ENCODE peak calls at places on chromosomes 2 and 18, in nine cellular contexts. Z is mesenchymal stem cell, O is T-helper 2 cell, R is coronary artery, V is naive B cell, N is globus pallidus, J is fibroblast of pulmonary artery, E is Right ventricle myocardium superior, X is hippocampal formation. H is an unnamed sample.

GRCh38 chr18:39841133-39842041 is 2113.6 kb upstream of the PIK3C3 start:
- DNase-seq in Z (peak), O (no peak), R (no peak), V (no peak), N (peak), J (peak), E (peak), X (peak), H (no peak)

GRCh38 chr2:231928481-231928880 is 2.3 kb upstream of the NPPC start:
- DNase-seq in Z (no peak), O (no peak), R (peak), V (no peak), N (no peak), J (no peak), E (no peak), X (no peak), H (no peak)

GRCh38 chr2:98769784-98770183 is 38.9 kb upstream of the MGAT4A start:
- DNase-seq in Z (no peak), O (no peak), R (no peak), V (no peak), N (no peak), J (no peak), E (no peak), X (no peak), H (no peak)

GRCh38 chr18:40464032-40464431 is 1491.0 kb upstream of the PIK3C3 start:
- DNase-seq in Z (no peak), O (no peak), R (no peak), V (no peak), N (no peak), J (no peak), E (no peak), X (no peak), H (no peak)

GRCh38 chr2:233815861-233816260 is 37.7 kb downstream of the MROH2A start:
- DNase-seq in Z (no peak), O (no peak), R (no peak), V (no peak), N (no peak), J (no peak), E (no peak), X (no peak), H (no peak)

GRCh38 chr2:114661926-114662670 is 219.7 kb downstream of the DPP10 start:
- DNase-seq in Z (no peak), O (no peak), R (no peak), V (no peak), N (peak), J (no peak), E (peak), X (no peak), H (no peak)

GRCh38 chr2:74513605-74514367 is 464 bp upstream of the TLX2 start:
- DNase-seq in Z (peak), O (no peak), R (no peak), V (no peak), N (no peak), J (no peak), E (no peak), X (no peak), H (no peak)

GRCh38 chr2:202178342-202178958 is 59.9 kb downstream of the SUMO1 start:
- DNase-seq in Z (peak), O (peak), R (no peak), V (peak), N (peak), J (peak), E (no peak), X (peak), H (peak)

GRCh38 chr2:121019073-121019472 is 265.9 kb downstream of the TFCP2L1 start:
- DNase-seq in Z (no peak), O (no peak), R (no peak), V (no peak), N (peak), J (peak), E (peak), X (no peak), H (no peak)

GRCh38 chr2:28395334-28396061 is 2.8 kb downstream of the FOSL2 start:
- DNase-seq in Z (peak), O (no peak), R (peak), V (no peak), N (peak), J (peak), E (peak), X (no peak), H (no peak)

GRCh38 chr2:157837851-157838441 is 38.2 kb downstream of the ACVR1 start:
- DNase-seq in Z (peak), O (no peak), R (no peak), V (no peak), N (peak), J (peak), E (peak), X (peak), H (no peak)

GRCh38 chr2:80475970-80476369 is 171.4 kb upstream of the LRRTM1 start:
- DNase-seq in Z (no peak), O (no peak), R (no peak), V (no peak), N (no peak), J (no peak), E (no peak), X (no peak), H (no peak)

GRCh38 chr2:121866789-121867188 is 111.3 kb downstream of the TSN start:
- DNase-seq in Z (no peak), O (no peak), R (no peak), V (no peak), N (no peak), J (no peak), E (no peak), X (no peak), H (no peak)

GRCh38 chr2:28408764-28409599 is 16.3 kb downstream of the FOSL2 start:
- DNase-seq in Z (peak), O (peak), R (no peak), V (no peak), N (no peak), J (peak), E (no peak), X (no peak), H (no peak)

GRCh38 chr2:218398437-218399390 is 954 bp upstream of the CTDSP1 start:
- DNase-seq in Z (peak), O (peak), R (peak), V (peak), N (peak), J (peak), E (peak), X (peak), H (peak)

GRCh38 chr2:222952204-222952603 is 91.4 kb downstream of the ACSL3 start:
- DNase-seq in Z (no peak), O (no peak), R (no peak), V (no peak), N (no peak), J (no peak), E (no peak), X (no peak), H (peak)

GRCh38 chr2:14634223-14634884 is 1.8 kb downstream of the LRATD1 start:
- DNase-seq in Z (peak), O (no peak), R (peak), V (no peak), N (peak), J (peak), E (peak), X (peak), H (no peak)

GRCh38 chr2:189534854-189535253 is 45.7 kb downstream of the SLC40A1 start:
- DNase-seq in Z (peak), O (no peak), R (no peak), V (no peak), N (no peak), J (peak), E (no peak), X (no peak), H (no peak)

GRCh38 chr2:73896362-73897239 is 3.8 kb downstream of the ACTG2 start:
- DNase-seq in Z (peak), O (no peak), R (no peak), V (no peak), N (no peak), J (peak), E (no peak), X (no peak), H (no peak)

GRCh38 chr2:207251573-207252192 is 85.9 kb upstream of the KLF7 start:
- DNase-seq in Z (peak), O (peak), R (no peak), V (no peak), N (no peak), J (no peak), E (no peak), X (no peak), H (no peak)

GRCh38 chr2:23698733-23699391 is 228.1 kb downstream of the ATAD2B start:
- DNase-seq in Z (peak), O (no peak), R (peak), V (no peak), N (peak), J (peak), E (no peak), X (no peak), H (peak)

GRCh38 chr2:12828932-12829331 is 112.2 kb downstream of the TRIB2 start:
- DNase-seq in Z (no peak), O (no peak), R (no peak), V (no peak), N (no peak), J (no peak), E (no peak), X (no peak), H (no peak)

GRCh38 chr18:11008544-11008943 is 140.8 kb downstream of the PIEZO2 start:
- DNase-seq in Z (peak), O (no peak), R (no peak), V (no peak), N (no peak), J (no peak), E (no peak), X (no peak), H (no peak)

GRCh38 chr2:181694271-181694670 is 14.0 kb upstream of the NEUROD1 start:
- DNase-seq in Z (no peak), O (no peak), R (no peak), V (no peak), N (no peak), J (no peak), E (no peak), X (no peak), H (no peak)

GRCh38 chr2:32427672-32428622 is 71.1 kb downstream of the BIRC6 start:
- DNase-seq in Z (no peak), O (no peak), R (no peak), V (no peak), N (no peak), J (no peak), E (no peak), X (no peak), H (no peak)

GRCh38 chr2:157375384-157375783 is 49.8 kb upstream of the ERMN start:
- DNase-seq in Z (no peak), O (no peak), R (no peak), V (no peak), N (no peak), J (no peak), E (no peak), X (no peak), H (no peak)

GRCh38 chr2:21372654-21373053 is 248.9 kb downstream of the TDRD15 start:
- DNase-seq in Z (peak), O (no peak), R (no peak), V (no peak), N (peak), J (no peak), E (no peak), X (no peak), H (peak)

GRCh38 chr18:46397174-46397573 is 259.8 kb downstream of the LOXHD1 start:
- DNase-seq in Z (no peak), O (no peak), R (no peak), V (no peak), N (no peak), J (no peak), E (no peak), X (no peak), H (no peak)

GRCh38 chr2:64019083-64019974 is at the start of gene VPS54:
- DNase-seq in Z (peak), O (peak), R (peak), V (peak), N (peak), J (peak), E (peak), X (peak), H (peak)

H was measured in NAMALWA.